ENCODE peak calls at places on chromosomes 6 and 20, in five cellular contexts. N, I, P, H and U are unnamed samples.

GRCh38 chr20:10002871-10003270 is 31.9 kb upstream of the ANKEF1 start:
- DNase-seq in I (no peak), P (no peak), H (no peak), N (no peak), U (no peak)

GRCh38 chr6:15073344-15073789 is 172.5 kb upstream of the JARID2 start:
- DNase-seq in I (peak), P (no peak), H (no peak), N (no peak), U (no peak)

GRCh38 chr6:115666997-115667396 is 393.7 kb downstream of the FRK start:
- DNase-seq in N (no peak), I (no peak), P (no peak), H (no peak), U (no peak)

GRCh38 chr6:40348591-40348990 is 238.6 kb downstream of the LRFN2 start:
- DNase-seq in I (no peak), P (no peak), H (no peak), N (no peak), U (no peak)

GRCh38 chr6:17394192-17394611 is 807 bp downstream of the CAP2 start:
- DNase-seq in I (peak), H (peak), N (no peak), P (peak), U (peak)

GRCh38 chr6:106092279-106092678 is 6.1 kb downstream of the PRDM1 start:
- DNase-seq in I (no peak), P (no peak), N (no peak), H (no peak), U (no peak)

GRCh38 chr6:119669228-119669627 is 319.7 kb upstream of the MAN1A1 start:
- DNase-seq in H (no peak), I (no peak), P (no peak), N (no peak), U (no peak)

GRCh38 chr20:40009542-40009941 is 679.5 kb downstream of the MAFB start:
- DNase-seq in I (peak), H (no peak), P (no peak), N (no peak), U (no peak)

GRCh38 chr6:42117843-42118161 is 24.6 kb downstream of the C6orf132 start:
- DNase-seq in P (no peak), I (no peak), N (no peak), H (no peak), U (no peak)

GRCh38 chr6:42113929-42114636 is 28.3 kb downstream of the C6orf132 start:
- DNase-seq in P (peak), I (peak), H (peak), N (no peak), U (no peak)

GRCh38 chr6:42123379-42124103 is 18.9 kb downstream of the C6orf132 start:
- DNase-seq in I (no peak), P (no peak), N (no peak), H (no peak), U (no peak)

GRCh38 chr6:42120895-42121865 is 21.2 kb downstream of the C6orf132 start:
- DNase-seq in H (no peak), P (peak), N (no peak), I (no peak), U (no peak)

DNA sequence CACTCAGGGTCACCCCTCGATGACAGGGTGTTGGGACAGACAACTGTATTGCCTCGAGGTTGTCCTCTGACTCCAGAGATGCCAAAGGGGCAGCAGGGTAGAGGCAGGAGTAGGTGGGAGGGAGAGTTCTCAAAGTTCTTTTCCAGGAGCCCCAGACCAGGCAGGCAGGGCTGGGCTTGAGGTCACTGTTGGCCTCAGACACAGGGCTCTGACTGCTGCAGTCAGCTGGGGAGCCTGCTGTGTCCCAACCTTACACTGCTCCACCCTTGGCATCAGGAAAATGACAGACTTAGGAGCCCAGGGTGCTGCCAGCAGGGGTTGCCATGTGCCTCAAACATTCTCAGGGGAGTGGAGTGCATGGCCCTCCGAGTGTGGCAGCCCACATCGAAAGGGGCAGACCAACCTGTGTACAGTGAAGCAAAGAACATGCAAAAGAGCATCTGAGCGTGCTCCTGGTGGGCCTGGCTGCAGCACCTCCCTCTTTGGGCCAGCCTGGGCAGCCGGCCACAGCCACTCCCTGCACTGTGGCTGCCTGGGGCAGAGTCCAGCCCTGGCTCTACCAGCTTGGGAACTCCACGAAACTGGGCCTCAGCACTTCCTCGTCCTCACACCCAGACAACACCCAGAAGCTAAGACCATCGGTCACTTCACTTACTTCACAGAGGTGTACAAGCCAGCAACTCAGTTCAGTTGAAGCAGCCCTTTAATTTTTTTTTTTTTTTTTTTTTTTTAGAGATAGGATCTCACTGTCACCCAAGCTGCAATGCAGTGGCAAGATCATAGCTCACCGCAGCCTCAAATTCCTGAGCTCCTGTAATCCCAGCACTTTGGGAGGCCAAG is 24.0 kb downstream of the C6orf132 start:
- DNase-seq in N (no peak), P (peak), H (peak), I (no peak), U (no peak)
- TF ChIP-seq MAFK in N (no peak), P (no peak), H (no peak), I (no peak), U (no peak)

GRCh38 chr6:54299542-54300269 is 8.5 kb upstream of the TINAG start:
- DNase-seq in H (no peak), P (no peak), I (peak), N (no peak), U (no peak)
- TF ChIP-seq MAFK in H (no peak), P (no peak), I (no peak), N (no peak), U (no peak)

GRCh38 chr6:34340906-34341480 is 51.5 kb downstream of the NUDT3 start:
- DNase-seq in H (no peak), N (no peak), P (no peak), I (no peak), U (no peak)

GRCh38 chr6:34340394-34340793 is 52.1 kb downstream of the NUDT3 start:
- DNase-seq in N (no peak), I (no peak), H (no peak), P (no peak), U (no peak)

GRCh38 chr6:34339432-34339831 is 53.0 kb downstream of the NUDT3 start:
- DNase-seq in I (no peak), N (no peak), H (no peak), P (no peak), U (no peak)

GRCh38 chr6:34338811-34339210 is 53.7 kb downstream of the NUDT3 start:
- DNase-seq in N (no peak), H (no peak), I (no peak), P (no peak), U (no peak)

GRCh38 chr6:34339971-34340370 is 52.5 kb downstream of the NUDT3 start:
- DNase-seq in P (no peak), I (no peak), N (no peak), H (no peak), U (no peak)
- TF ChIP-seq MAFK in P (peak), I (peak), N (peak), H (peak), U (peak)

DNA sequence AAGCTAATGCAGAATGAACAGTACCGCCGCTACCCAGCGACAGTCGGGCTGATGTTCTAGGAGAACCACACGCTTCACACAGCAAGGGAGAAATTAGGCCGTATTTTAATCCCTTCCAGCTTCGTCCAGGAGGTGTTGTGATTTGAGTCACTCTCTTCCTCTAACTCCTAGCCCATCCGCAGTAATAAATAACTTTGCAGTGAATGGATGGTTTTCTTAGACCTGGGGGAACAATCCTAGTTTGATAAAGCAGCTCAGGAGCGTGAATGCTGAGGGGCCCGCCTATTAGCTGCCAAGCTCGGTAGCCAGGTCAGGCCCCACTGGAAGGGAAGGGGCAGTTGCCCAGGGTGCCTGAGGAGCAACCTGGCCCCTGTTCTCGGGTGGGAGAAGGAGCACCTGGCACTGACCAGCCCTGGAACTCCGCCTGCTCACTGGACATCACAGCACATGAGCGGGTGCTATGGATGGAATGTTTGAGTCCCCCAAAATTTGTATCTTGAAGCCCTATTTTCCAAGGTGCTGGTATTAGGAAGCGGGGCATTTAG is 146.0 kb upstream of the AFDN start:
- DNase-seq in I (no peak), N (no peak), H (no peak), P (no peak), U (no peak)
- TF ChIP-seq MAFK in I (no peak), N (no peak), H (no peak), P (no peak), U (no peak)

GRCh38 chr6:137307163-137307851 is 88.1 kb upstream of the IFNGR1 start:
- DNase-seq in I (no peak), N (no peak), H (no peak), P (no peak), U (no peak)

GRCh38 chr6:137313928-137314855 is 95.0 kb upstream of the IFNGR1 start:
- DNase-seq in H (peak), P (peak), I (peak), N (peak), U (no peak)

GRCh38 chr6:137311940-137312339 is 92.8 kb upstream of the IFNGR1 start:
- DNase-seq in N (no peak), I (no peak), H (no peak), P (no peak), U (no peak)

GRCh38 chr6:137313211-137313610 is 94.0 kb upstream of the IFNGR1 start:
- DNase-seq in P (no peak), N (no peak), H (no peak), I (no peak), U (no peak)

DNA sequence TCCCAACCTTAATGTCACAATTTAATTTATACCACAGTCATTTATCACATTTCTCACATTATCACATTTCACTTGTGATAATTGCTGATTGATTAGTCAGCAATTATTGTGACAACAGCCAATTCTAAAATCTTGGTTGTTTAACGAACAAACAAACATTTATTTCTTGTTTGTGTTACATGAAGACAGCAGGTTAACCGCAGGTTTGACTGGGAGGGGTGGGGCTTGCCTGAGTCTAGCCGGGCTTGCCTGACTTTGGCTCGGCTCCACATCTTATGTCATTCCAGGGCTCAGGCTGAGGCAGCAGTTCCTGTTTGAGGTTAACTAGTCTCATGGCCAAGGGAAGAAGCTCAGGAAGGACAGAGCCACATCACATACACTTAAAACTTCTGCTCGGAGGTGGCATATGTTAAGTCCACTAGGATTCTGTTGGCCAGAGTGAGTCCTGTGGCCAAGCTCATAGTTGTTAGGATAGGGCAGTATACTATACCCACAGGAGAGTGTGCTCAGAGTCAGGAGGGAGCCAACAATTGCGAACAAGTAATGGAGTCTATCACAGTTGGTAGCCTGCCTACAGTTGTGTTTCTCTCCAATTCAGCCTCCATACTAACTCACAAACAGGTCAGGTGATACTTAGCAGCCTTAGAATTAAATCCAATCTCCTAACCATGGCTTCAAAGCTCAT is 90.0 kb upstream of the IFNGR1 start:
- DNase-seq in H (peak), I (peak), P (peak), N (no peak), U (no peak)
- TF ChIP-seq MAFK in H (peak), I (peak), P (peak), N (peak), U (peak)

DNA sequence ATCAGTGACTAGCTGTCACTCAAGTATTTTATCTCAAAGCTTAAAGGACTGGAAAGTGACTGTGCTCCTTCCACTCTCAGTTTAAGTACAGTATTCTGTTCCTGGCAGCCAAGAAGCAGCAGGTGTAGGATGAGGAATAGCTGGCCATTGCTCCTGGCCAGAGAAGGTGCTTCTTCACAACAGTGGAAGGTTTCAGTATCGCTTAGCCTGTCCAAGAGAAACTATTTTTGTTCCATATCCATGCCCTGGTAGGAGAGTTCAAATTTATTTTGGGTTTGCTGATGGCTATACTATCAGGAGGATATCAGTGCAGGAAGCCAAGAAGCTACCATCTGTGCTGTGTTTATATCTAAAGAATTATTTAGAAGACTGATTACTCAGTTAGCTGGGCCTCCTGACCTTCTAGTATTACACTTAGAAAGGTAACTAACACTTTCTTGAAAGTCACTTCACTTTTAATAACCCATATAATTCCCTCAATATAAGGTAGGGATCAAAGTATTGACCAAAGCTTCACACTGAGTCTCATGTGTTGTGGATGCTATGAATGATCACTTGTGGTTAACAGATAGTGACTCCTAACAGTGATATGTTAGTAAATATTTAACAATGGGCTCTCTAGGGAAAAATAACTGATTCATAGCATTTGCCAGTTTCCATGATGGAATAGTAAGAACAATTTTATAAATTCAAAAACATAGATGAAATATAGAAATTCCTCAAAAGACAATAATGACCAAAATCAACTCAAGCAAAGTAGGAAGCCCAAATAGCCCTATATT is 99.9 kb downstream of the AIG1 start:
- DNase-seq in N (no peak), P (no peak), H (no peak), I (no peak), U (no peak)
- TF ChIP-seq MAFK in N (no peak), P (no peak), H (no peak), I (no peak), U (no peak)

DNA sequence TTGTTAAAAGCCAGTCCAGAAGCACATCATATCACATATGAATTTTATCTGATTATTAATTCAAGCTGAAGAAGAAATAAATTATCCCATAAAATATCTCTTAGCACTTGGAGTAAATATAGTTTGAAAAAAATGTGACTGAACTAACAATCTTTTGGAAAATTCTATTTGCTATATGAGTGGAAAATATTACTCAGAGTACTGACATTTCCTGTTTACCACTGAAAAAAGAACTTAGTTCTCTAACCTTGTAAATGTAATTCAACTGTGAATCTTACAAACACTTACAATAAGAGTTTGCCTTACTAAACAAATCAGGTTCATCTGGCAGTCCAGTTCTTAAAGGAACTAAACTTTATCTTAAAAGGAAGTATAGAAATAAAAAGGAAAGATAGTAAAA is 44.2 kb downstream of the MOXD1 start:
- DNase-seq in N (no peak), P (no peak), H (no peak), I (peak), U (no peak)
- TF ChIP-seq MAFK in N (no peak), P (no peak), H (no peak), I (no peak), U (no peak)

GRCh38 chr6:123546537-123546936 is 90.2 kb downstream of the TRDN start:
- DNase-seq in I (no peak), N (no peak), H (no peak), P (no peak), U (no peak)

GRCh38 chr6:123550052-123550617 is 86.6 kb downstream of the TRDN start:
- DNase-seq in P (peak), N (no peak), H (no peak), I (no peak), U (no peak)

GRCh38 chr6:123547216-123547978 is 89.4 kb downstream of the TRDN start:
- DNase-seq in P (no peak), I (no peak), N (no peak), H (no peak), U (no peak)

DNA sequence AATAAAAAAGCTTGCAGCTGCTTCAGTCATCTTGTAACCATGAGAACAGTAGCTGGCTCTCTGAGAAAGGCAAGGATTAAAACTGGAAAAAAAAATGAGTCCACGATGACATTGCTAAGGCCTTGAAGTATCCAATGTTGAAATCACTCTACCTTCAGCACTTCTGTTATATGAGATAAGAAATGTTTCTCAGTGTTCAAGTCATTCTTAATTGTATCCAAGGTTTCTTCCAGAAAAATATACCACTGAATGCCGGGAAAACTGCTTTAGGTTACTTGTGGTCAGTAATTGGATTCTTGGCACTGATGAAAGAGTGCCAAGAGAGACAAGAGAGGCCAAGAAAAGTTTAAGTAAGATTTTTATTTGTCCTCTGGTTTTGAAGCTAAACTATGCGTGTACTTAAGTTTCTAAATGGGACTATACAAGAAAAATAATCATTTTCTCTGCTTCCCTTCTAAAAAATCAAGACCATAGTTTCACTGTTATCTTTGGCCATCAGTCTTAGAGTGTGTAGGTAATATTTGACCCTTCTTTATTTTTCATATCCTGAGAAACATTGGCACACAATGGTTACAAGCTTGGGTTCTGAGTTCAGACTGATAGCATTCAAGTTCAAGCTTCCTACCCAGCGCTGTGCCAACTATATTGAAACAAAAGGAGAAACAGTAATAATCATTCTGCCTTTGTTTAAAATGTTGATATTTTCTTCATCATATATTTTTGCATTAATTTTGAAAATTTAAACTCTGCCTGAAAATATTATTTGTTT is 84.6 kb downstream of the TRDN start:
- DNase-seq in H (no peak), P (no peak), N (peak), I (no peak), U (no peak)
- TF ChIP-seq MAFK in H (no peak), P (no peak), N (no peak), I (no peak), U (no peak)